ENCODE peak calls at places on chromosomes 2 and 18, in eight cellular contexts. One of them, this sample, is unnamed.

GRCh38 chr18:59155140-59155539 is 15.5 kb downstream of the SEC11C start:
- DNase-seq in GM23338: no peak
- DNase-seq in K562: no peak
- DNase-seq in HCT116: no peak
- DNase-seq in HL-60: no peak
- DNase-seq in SK-N-SH: no peak
- DNase-seq in Panc1: no peak
- DNase-seq in HepG2: no peak
- DNase-seq in this sample: no peak

GRCh38 chr2:191580581-191580980 is 97.4 kb upstream of the NABP1 start:
- DNase-seq in HepG2: no peak
- DNase-seq in K562: no peak
- DNase-seq in Panc1: no peak
- DNase-seq in GM23338: no peak
- DNase-seq in SK-N-SH: no peak
- DNase-seq in HL-60: no peak
- DNase-seq in HCT116: no peak
- DNase-seq in this sample: no peak

GRCh38 chr2:152718909-152719645 is 657 bp downstream of the ARL6IP6 start:
- DNase-seq in HCT116: peak
- DNase-seq in K562: peak
- DNase-seq in SK-N-SH: peak
- DNase-seq in HL-60: no peak
- DNase-seq in GM23338: peak
- DNase-seq in HepG2: peak
- DNase-seq in Panc1: no peak
- DNase-seq in this sample: peak

GRCh38 chr18:31233550-31234306 is 71.1 kb upstream of the DSC1 start:
- DNase-seq in HCT116: no peak
- DNase-seq in SK-N-SH: no peak
- DNase-seq in HL-60: no peak
- DNase-seq in HepG2: peak
- DNase-seq in Panc1: no peak
- DNase-seq in K562: no peak
- DNase-seq in GM23338: no peak
- DNase-seq in this sample: no peak

GRCh38 chr2:202035089-202035940 is 1.7 kb downstream of the FZD7 start:
- DNase-seq in HepG2: no peak
- DNase-seq in SK-N-SH: no peak
- DNase-seq in Panc1: no peak
- DNase-seq in HCT116: no peak
- DNase-seq in HL-60: no peak
- DNase-seq in K562: no peak
- DNase-seq in GM23338: peak
- DNase-seq in this sample: no peak

GRCh38 chr18:55651236-55651635 is 63.2 kb upstream of the TCF4 start:
- DNase-seq in HCT116: no peak
- DNase-seq in GM23338: no peak
- DNase-seq in Panc1: no peak
- DNase-seq in HepG2: no peak
- DNase-seq in K562: no peak
- DNase-seq in SK-N-SH: no peak
- DNase-seq in HL-60: no peak
- DNase-seq in this sample: no peak

GRCh38 chr2:224778474-224778877 is 62.3 kb upstream of the CCDC195 start:
- DNase-seq in SK-N-SH: peak
- DNase-seq in HCT116: peak
- DNase-seq in K562: peak
- DNase-seq in Panc1: peak
- DNase-seq in HepG2: peak
- DNase-seq in HL-60: peak
- DNase-seq in GM23338: peak
- DNase-seq in this sample: peak

GRCh38 chr2:75561566-75562512 is 1.1 kb upstream of the EVA1A start:
- DNase-seq in HepG2: no peak
- DNase-seq in Panc1: no peak
- DNase-seq in K562: no peak
- DNase-seq in GM23338: no peak
- DNase-seq in HL-60: no peak
- DNase-seq in HCT116: no peak
- DNase-seq in SK-N-SH: no peak
- DNase-seq in this sample: no peak

GRCh38 chr2:9288681-9289338 is 82.2 kb downstream of the ASAP2 start:
- DNase-seq in HepG2: no peak
- DNase-seq in HCT116: no peak
- DNase-seq in GM23338: peak
- DNase-seq in SK-N-SH: no peak
- DNase-seq in K562: no peak
- DNase-seq in Panc1: no peak
- DNase-seq in HL-60: no peak
- DNase-seq in this sample: no peak

GRCh38 chr18:46253498-46253897 is 149.3 kb downstream of the HAUS1 start:
- DNase-seq in HL-60: no peak
- DNase-seq in HepG2: no peak
- DNase-seq in GM23338: no peak
- DNase-seq in SK-N-SH: no peak
- DNase-seq in Panc1: no peak
- DNase-seq in K562: no peak
- DNase-seq in HCT116: no peak
- DNase-seq in this sample: no peak

GRCh38 chr2:62814132-62814531 is 108.6 kb downstream of the EHBP1 start:
- DNase-seq in GM23338: no peak
- DNase-seq in HL-60: no peak
- DNase-seq in HCT116: no peak
- DNase-seq in K562: no peak
- DNase-seq in HepG2: no peak
- DNase-seq in SK-N-SH: no peak
- DNase-seq in Panc1: no peak
- DNase-seq in this sample: peak

GRCh38 chr2:206797376-206797775 is 32.0 kb downstream of the FASTKD2 start:
- DNase-seq in K562: no peak
- DNase-seq in HL-60: no peak
- DNase-seq in HepG2: no peak
- DNase-seq in Panc1: no peak
- DNase-seq in HCT116: no peak
- DNase-seq in SK-N-SH: no peak
- DNase-seq in GM23338: no peak
- DNase-seq in this sample: no peak

GRCh38 chr2:38146917-38147307 is 71.0 kb upstream of the CYP1B1 start:
- DNase-seq in SK-N-SH: peak
- DNase-seq in HCT116: peak
- DNase-seq in GM23338: peak
- DNase-seq in HL-60: peak
- DNase-seq in HepG2: peak
- DNase-seq in Panc1: peak
- DNase-seq in K562: peak
- DNase-seq in this sample: peak

GRCh38 chr2:127175406-127175805 is 44.7 kb downstream of the CYP27C1 start:
- DNase-seq in K562: no peak
- DNase-seq in SK-N-SH: no peak
- DNase-seq in HepG2: no peak
- DNase-seq in GM23338: no peak
- DNase-seq in HL-60: no peak
- DNase-seq in Panc1: no peak
- DNase-seq in HCT116: no peak
- DNase-seq in this sample: no peak

GRCh38 chr2:128155970-128156369 is 65.0 kb downstream of the UGGT1 start:
- DNase-seq in SK-N-SH: no peak
- DNase-seq in Panc1: no peak
- DNase-seq in HepG2: no peak
- DNase-seq in HCT116: no peak
- DNase-seq in HL-60: no peak
- DNase-seq in GM23338: no peak
- DNase-seq in K562: no peak
- DNase-seq in this sample: no peak

GRCh38 chr2:223943561-223944008 is 1.6 kb downstream of the WDFY1 start:
- DNase-seq in HCT116: no peak
- DNase-seq in HL-60: no peak
- DNase-seq in SK-N-SH: peak
- DNase-seq in K562: no peak
- DNase-seq in Panc1: no peak
- DNase-seq in GM23338: no peak
- DNase-seq in HepG2: peak
- DNase-seq in this sample: peak

GRCh38 chr2:189131986-189132385 is 47.6 kb downstream of the COL5A2 start:
- DNase-seq in SK-N-SH: no peak
- DNase-seq in HL-60: no peak
- DNase-seq in GM23338: no peak
- DNase-seq in HepG2: no peak
- DNase-seq in HCT116: no peak
- DNase-seq in K562: no peak
- DNase-seq in Panc1: no peak
- DNase-seq in this sample: no peak

GRCh38 chr2:55311444-55311870 is 42.4 kb upstream of the MTIF2 start:
- DNase-seq in Panc1: no peak
- DNase-seq in HL-60: peak
- DNase-seq in K562: peak
- DNase-seq in SK-N-SH: no peak
- DNase-seq in GM23338: peak
- DNase-seq in HepG2: no peak
- DNase-seq in HCT116: no peak
- DNase-seq in this sample: peak

GRCh38 chr2:1742680-1743395 is 1.5 kb downstream of the PXDN start:
- DNase-seq in Panc1: no peak
- DNase-seq in K562: no peak
- DNase-seq in SK-N-SH: peak
- DNase-seq in HepG2: no peak
- DNase-seq in HCT116: no peak
- DNase-seq in HL-60: no peak
- DNase-seq in GM23338: peak
- DNase-seq in this sample: peak

GRCh38 chr2:169768262-169768995 is 30.2 kb upstream of the SSB start:
- DNase-seq in GM23338: peak
- DNase-seq in HL-60: no peak
- DNase-seq in HepG2: no peak
- DNase-seq in SK-N-SH: no peak
- DNase-seq in K562: no peak
- DNase-seq in HCT116: no peak
- DNase-seq in Panc1: no peak
- DNase-seq in this sample: no peak

GRCh38 chr2:44348385-44348784 is 12.9 kb downstream of the PREPL start:
- DNase-seq in SK-N-SH: no peak
- DNase-seq in HL-60: no peak
- DNase-seq in HCT116: no peak
- DNase-seq in K562: no peak
- DNase-seq in GM23338: no peak
- DNase-seq in HepG2: no peak
- DNase-seq in Panc1: no peak
- DNase-seq in this sample: no peak

DNA sequence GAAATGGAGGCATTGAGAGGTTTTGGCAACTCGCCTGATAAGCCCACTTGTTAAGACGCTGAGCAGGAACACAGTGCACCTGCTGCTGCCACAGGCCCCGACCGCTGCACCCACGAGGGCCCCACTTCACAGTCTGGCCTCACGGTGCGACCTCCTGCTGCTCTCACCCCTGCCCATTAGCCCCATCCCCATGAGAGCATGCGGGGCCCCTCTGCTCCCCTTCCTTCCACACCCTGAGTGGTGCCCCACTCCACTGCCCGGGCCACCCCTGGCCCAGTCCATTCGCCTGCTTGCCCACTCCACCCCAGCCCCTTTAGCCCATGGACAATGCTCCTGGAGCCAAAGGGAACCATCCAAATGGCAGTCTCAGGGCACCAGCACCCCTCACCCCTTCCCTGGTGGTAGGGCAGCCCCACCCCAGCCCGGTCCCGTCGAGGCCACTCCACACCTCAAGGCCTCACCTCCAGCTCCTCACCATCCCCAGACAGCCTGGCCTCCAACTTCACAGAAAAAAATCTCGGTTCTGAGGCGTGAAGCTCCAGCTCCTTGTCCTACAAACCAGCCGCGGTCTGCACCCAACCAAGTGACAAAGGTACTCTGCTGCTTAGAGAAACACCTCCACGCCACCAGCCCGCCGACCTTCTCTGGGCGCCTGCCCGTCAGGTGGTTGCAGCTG is 6.7 kb upstream of the GPR55 start:
- DNase-seq in HL-60: no peak
- DNase-seq in SK-N-SH: no peak
- DNase-seq in GM23338: no peak
- DNase-seq in HepG2: no peak
- DNase-seq in K562: no peak
- DNase-seq in Panc1: no peak
- DNase-seq in HCT116: no peak
- DNase-seq in this sample: no peak
- TF ChIP-seq REST in HL-60: no peak
- TF ChIP-seq REST in SK-N-SH: no peak
- TF ChIP-seq REST in GM23338: no peak
- TF ChIP-seq REST in HepG2: no peak
- TF ChIP-seq REST in K562: no peak
- TF ChIP-seq REST in Panc1: no peak
- TF ChIP-seq REST in HCT116: no peak
- TF ChIP-seq REST in this sample: no peak

GRCh38 chr2:35741556-35741955 is 614.0 kb upstream of the CRIM1 start:
- DNase-seq in GM23338: no peak
- DNase-seq in Panc1: no peak
- DNase-seq in HepG2: no peak
- DNase-seq in SK-N-SH: no peak
- DNase-seq in HL-60: no peak
- DNase-seq in HCT116: no peak
- DNase-seq in K562: no peak
- DNase-seq in this sample: no peak
- TF ChIP-seq REST in GM23338: no peak
- TF ChIP-seq REST in Panc1: no peak
- TF ChIP-seq REST in HepG2: no peak
- TF ChIP-seq REST in SK-N-SH: no peak
- TF ChIP-seq REST in HL-60: no peak
- TF ChIP-seq REST in HCT116: no peak
- TF ChIP-seq REST in K562: no peak
- TF ChIP-seq REST in this sample: no peak

GRCh38 chr2:171491292-171491691 is 31.0 kb upstream of the CYBRD1 start:
- DNase-seq in HL-60: no peak
- DNase-seq in HepG2: no peak
- DNase-seq in K562: no peak
- DNase-seq in Panc1: no peak
- DNase-seq in GM23338: no peak
- DNase-seq in SK-N-SH: no peak
- DNase-seq in HCT116: no peak
- DNase-seq in this sample: no peak
- TF ChIP-seq REST in HL-60: no peak
- TF ChIP-seq REST in HepG2: no peak
- TF ChIP-seq REST in K562: no peak
- TF ChIP-seq REST in Panc1: no peak
- TF ChIP-seq REST in GM23338: no peak
- TF ChIP-seq REST in SK-N-SH: no peak
- TF ChIP-seq REST in HCT116: no peak
- TF ChIP-seq REST in this sample: no peak

GRCh38 chr2:101251844-101252407 is 760 bp upstream of the CNOT11 start:
- DNase-seq in HCT116: peak
- DNase-seq in HL-60: no peak
- DNase-seq in SK-N-SH: peak
- DNase-seq in GM23338: peak
- DNase-seq in Panc1: no peak
- DNase-seq in K562: no peak
- DNase-seq in HepG2: peak
- DNase-seq in this sample: peak
- TF ChIP-seq REST in HCT116: no peak
- TF ChIP-seq REST in HL-60: no peak
- TF ChIP-seq REST in SK-N-SH: no peak
- TF ChIP-seq REST in GM23338: no peak
- TF ChIP-seq REST in Panc1: no peak
- TF ChIP-seq REST in K562: no peak
- TF ChIP-seq REST in HepG2: no peak
- TF ChIP-seq REST in this sample: no peak

This sample was measured in A549.